ENCODE peak calls at places on chromosome 4, in five cellular contexts. Q is fibroblast of the aortic adventitia, X is RPMI7951, U is EH, S is substantia nigra. J is an unnamed sample.

GRCh38 chr4:133355636-133356035 is 206.5 kb downstream of the PCDH10 start:
- DNase-seq in Q (no peak), X (no peak), U (no peak), S (no peak), J (no peak)

GRCh38 chr4:165328708-165329107 is 1.2 kb downstream of the MSMO1 start:
- DNase-seq in Q (no peak), X (no peak), U (no peak), S (no peak), J (no peak)

GRCh38 chr4:113384600-113384999 is 335.1 kb downstream of the ANK2 start:
- DNase-seq in Q (peak; percentile 89), X (peak; percentile 64), U (peak; percentile 69), S (no peak), J (no peak)

GRCh38 chr4:125316391-125316780 is 1.6 kb downstream of the FAT4 start:
- DNase-seq in Q (no peak), X (no peak), U (no peak), S (no peak), J (no peak)

GRCh38 chr4:4507923-4508322 is 33.9 kb downstream of the STX18 start:
- DNase-seq in Q (no peak), X (no peak), U (no peak), S (no peak), J (no peak)

GRCh38 chr4:158090323-158090722 is 82.5 kb downstream of the GASK1B start:
- DNase-seq in Q (peak; percentile 78), X (no peak), U (peak; percentile 1), S (no peak), J (no peak)

GRCh38 chr4:123421227-123421941 is 24.8 kb downstream of the SPRY1 start:
- DNase-seq in Q (no peak), X (no peak), U (peak; percentile 61), S (no peak), J (no peak)

GRCh38 chr4:182486895-182487294 is 243.7 kb downstream of the TENM3 start:
- DNase-seq in Q (no peak), X (peak; percentile 16), U (peak; percentile 6), S (no peak), J (no peak)

GRCh38 chr4:181688886-181689285 is 554.3 kb upstream of the TENM3 start:
- DNase-seq in Q (no peak), X (peak; percentile 69), U (peak; percentile 54), S (no peak), J (no peak)

GRCh38 chr4:138681000-138681604 is 334.5 kb upstream of the NOCT start:
- DNase-seq in Q (peak; percentile 92), X (peak; percentile 53), U (peak; percentile 79), S (peak; percentile 24), J (peak; percentile 29)

GRCh38 chr4:113327513-113327912 is 278.1 kb downstream of the ANK2 start:
- DNase-seq in Q (peak; percentile 14), X (peak; percentile 3), U (peak; percentile 10), S (no peak), J (no peak)